ENCODE peak calls at places on chromosome 4, in five cellular contexts. D is neuronal stem cell, A is fibroblast of lung, U is cardiac muscle cell, I is BE2C. P is an unnamed sample. For H3K4me1 and H3K27me3, the result is how much of the 10 kb centered on the place peaks cover.

GRCh38 chr4:1825326-1825725 is 30.6 kb downstream of the LETM1 start:
- DNase-seq in D (no peak), A (no peak), U (no peak), I (no peak), P (no peak)

GRCh38 chr4:118865091-118865708 is 23.5 kb upstream of the SYNPO2 start:
- DNase-seq in D (peak), U (peak), A (peak), I (peak), P (peak)

GRCh38 chr4:158535130-158535614 is 13.5 kb downstream of the RXFP1 start:
- DNase-seq in A (peak), I (no peak), U (peak), D (no peak), P (no peak)

GRCh38 chr4:182245041-182245440 is 1.8 kb downstream of the TENM3 start:
- DNase-seq in A (no peak), U (no peak), I (no peak), D (no peak), P (no peak)

GRCh38 chr4:121070696-121071639 is 1.4 kb downstream of the NDNF start:
- DNase-seq in U (peak), I (peak), A (peak), D (peak), P (peak)

GRCh38 chr4:62601737-62602136 is 1401.6 kb downstream of the ADGRL3 start:
- DNase-seq in D (no peak), I (no peak), A (no peak), U (no peak), P (no peak)

GRCh38 chr4:155745984-155746383 is 12.8 kb upstream of the GUCY1B1 start:
- DNase-seq in I (no peak), A (peak), U (peak), D (no peak), P (no peak)

GRCh38 chr4:138828926-138829325 is 186.7 kb upstream of the NOCT start:
- DNase-seq in D (no peak), U (no peak), A (no peak), I (no peak), P (no peak)

GRCh38 chr4:110854021-110854678 is 231.3 kb upstream of the PITX2 start:
- DNase-seq in U (peak), I (peak), A (peak), D (no peak), P (no peak)

GRCh38 chr4:31351695-31352094 is 631.5 kb downstream of the PCDH7 start:
- DNase-seq in D (no peak), U (no peak), I (no peak), A (no peak), P (no peak)

GRCh38 chr4:140344111-140344510 is 29.3 kb upstream of the SCOC start:
- DNase-seq in U (peak), D (no peak), A (peak), I (no peak), P (no peak)

GRCh38 chr4:4394644-4395043 is 7.7 kb downstream of the NSG1 start:
- DNase-seq in U (peak), D (no peak), I (peak), A (peak), P (no peak)

GRCh38 chr4:156999175-156999517 is 27.5 kb upstream of the PDGFC start:
- DNase-seq in I (peak), U (peak), A (peak), D (no peak), P (no peak)

DNA sequence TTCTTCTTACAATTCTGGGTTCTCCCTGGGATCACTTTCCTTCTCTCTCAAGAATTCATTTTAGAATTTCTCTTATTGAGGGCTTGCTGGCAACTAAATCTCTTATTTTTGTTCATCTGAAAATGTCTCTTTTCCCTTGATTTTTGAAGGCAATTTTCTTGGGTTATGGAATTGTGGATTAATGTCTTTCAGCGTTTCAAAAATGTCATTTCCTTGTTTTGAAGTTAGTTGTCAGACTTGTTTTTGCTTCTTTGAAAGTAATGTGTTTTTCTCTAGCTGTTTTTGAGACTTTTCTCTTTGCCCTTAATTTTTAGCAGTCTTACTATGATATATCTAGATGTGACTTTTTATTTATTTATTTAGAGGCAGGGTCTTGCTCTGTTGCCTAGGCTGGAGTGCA is 205.7 kb downstream of the CHIC2 start:
- DNase-seq in D (no peak), I (no peak), U (no peak), A (no peak), P (no peak)
- H3K4me1 ChIP-seq in D (under half), I (under half), U (under half), A (under half), P (under half)

GRCh38 chr4:173684223-173684622 is 154.2 kb upstream of the HAND2 start:
- DNase-seq in A (no peak), I (no peak), U (no peak), D (no peak), P (no peak)
- H3K27me3 ChIP-seq in A (under half), I (under half), U (under half), D (under half), P (under half)

GRCh38 chr4:80841587-80842281 is 188.8 kb upstream of the BMP3 start:
- DNase-seq in U (no peak), D (no peak), A (no peak), I (no peak), P (no peak)
- H3K4me1 ChIP-seq in U (under half), D (under half), A (under half), I (under half), P (under half)

DNA sequence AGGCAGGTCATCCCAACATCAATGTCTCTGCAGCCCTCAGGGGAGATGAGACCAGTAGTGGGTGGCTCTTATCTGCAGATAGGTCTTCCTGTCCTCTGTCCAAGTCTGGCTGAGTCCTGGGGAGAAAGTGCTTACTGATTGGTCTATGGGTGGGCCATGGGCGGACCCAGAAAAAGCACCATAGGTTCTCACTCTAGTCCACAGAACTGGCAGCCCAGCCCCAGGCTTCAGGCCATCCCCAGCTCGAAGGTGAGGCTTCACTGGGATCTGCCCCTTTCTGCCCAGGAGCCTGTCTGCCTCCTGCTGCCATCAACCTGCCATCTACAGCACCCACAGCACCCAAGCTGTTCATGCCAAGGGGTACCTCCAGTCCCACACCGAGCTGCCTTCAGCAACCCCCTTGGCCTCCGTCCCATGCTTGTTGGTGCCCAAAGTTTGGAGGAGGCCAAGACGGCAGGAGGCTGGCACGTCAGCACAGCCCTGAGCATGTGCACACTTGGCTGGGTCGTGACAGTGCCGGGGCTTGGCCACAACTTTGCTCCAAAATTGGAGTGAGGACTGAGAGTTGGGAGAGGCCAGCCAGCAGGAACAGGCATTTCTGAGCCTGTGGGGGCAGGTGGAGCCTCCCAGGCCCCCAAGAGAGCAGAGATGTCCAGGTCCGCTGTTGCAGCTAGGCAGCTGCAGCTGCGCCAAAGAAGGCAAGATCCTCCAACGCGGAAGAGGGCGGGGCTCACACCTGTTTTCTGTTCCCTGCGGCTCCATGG is 99.6 kb downstream of the IQCM start:
- DNase-seq in D (no peak), U (no peak), A (no peak), I (peak), P (no peak)
- H3K27me3 ChIP-seq in D (under half), U (under half), A (under half), I (under half), P (under half)

DNA sequence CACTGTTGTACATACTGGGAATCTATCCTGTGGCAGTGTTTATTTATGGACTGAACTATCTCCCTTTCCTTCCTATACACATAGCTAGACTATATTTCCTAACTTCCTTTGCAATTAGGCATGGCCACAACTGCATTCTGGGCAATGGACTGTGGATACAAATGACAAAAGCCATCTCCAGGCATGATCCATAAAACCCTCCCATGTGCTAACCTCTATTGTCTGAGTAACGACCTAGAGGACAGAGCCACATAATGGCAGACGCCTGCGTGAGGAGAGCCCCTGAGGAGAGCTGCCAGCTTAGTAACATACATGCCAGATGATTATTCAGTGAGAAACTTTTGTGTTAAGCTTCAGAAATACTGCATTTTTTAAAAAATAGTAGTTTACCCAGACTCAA is 142.9 kb downstream of the ADGRA3 start:
- DNase-seq in I (no peak), U (no peak), A (no peak), D (no peak), P (no peak)
- H3K4me1 ChIP-seq in I (under half), U (under half), A (under half), D (under half), P (under half)

GRCh38 chr4:46977245-46977644 is 16.1 kb downstream of the GABRA4 start:
- DNase-seq in A (no peak), D (no peak), U (no peak), I (no peak), P (no peak)

GRCh38 chr4:46979283-46979682 is 14.1 kb downstream of the GABRA4 start:
- DNase-seq in D (no peak), I (no peak), A (no peak), U (no peak), P (no peak)

GRCh38 chr4:46975841-46976551 is 17.4 kb downstream of the GABRA4 start:
- DNase-seq in U (peak), I (no peak), A (no peak), D (no peak), P (no peak)

DNA sequence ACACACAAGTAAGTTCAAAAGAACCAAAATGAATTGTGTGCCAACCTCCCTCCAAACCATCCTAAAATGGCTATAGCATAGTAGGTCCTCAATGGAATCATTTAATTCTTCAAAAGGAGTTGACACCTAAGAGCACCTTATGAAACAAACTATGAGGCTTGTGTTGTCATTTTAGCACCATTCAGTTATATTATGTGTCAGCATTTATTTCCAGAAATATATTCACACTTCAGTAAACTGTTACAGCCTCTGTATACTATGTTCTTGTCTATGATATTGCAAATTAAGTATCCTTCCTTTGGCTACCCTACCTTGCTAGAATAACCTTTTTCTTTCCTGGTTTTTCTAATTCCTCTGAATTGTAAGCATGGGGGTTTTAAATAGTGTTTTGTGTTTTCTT is 18.2 kb downstream of the GABRA4 start:
- DNase-seq in I (no peak), D (no peak), U (no peak), A (no peak), P (no peak)
- H3K27me3 ChIP-seq in I (under half), D (under half), U (under half), A (under half), P (under half)

DNA sequence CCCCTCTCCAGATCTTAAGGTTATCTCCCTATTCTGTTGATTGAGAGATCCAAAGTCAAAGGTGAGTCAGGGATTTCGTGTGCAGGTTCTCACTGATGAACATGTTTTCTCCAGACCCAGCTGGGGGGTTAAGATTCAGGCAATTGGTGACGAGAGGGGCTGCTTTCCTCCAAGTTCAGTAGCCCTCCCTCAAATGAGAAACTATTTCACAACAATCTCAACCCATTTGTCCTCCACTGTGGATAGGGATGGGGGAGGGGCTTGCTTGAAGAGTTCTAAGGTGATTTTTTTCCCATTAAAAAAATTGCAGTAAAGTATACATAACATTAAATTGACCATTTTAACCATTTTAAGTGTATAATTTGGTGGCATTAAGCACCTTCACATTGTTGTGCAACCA is 175.7 kb downstream of the SHROOM3 start:
- DNase-seq in U (no peak), I (no peak), D (no peak), A (no peak), P (no peak)
- H3K4me1 ChIP-seq in U (under half), I (under half), D (under half), A (under half), P (under half)

DNA sequence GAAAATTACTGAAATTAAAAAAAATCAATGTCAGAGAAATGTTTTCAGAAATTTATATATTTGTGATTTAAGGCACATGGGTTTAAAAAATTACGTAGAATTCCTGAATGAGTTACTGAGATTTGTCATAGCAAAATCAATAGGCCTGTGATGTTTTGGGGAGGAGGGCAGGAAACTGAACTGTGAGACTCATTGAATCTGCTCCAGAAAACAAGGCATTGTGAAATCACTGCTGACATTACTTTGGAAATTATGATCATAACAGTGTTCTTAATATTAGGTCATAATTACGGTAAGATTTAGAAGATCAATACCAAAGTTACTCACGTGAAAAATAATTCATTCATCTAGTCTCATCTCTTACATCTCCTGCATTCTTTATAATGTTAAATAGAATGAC is 5.3 kb downstream of the FGF5 start:
- DNase-seq in I (no peak), A (no peak), U (peak), D (no peak), P (no peak)
- H3K27me3 ChIP-seq in I (under half), A (under half), U (half or more), D (under half), P (under half)

GRCh38 chr4:137531951-137532868 is at the start of gene PCDH18:
- DNase-seq in U (peak), D (peak), A (peak), I (peak), P (peak)
- H3K4me1 ChIP-seq in U (under half), D (under half), A (under half), I (under half), P (under half)

P was measured in CD4-positive, CD25-positive, alpha-beta regulatory T cell.